ENCODE peak calls at places on chromosomes 1 and 21, in five cellular contexts. F is PC-3; K is ureter; R is heart right ventricle; I is activated CD4-positive, alpha-beta T cell treated with anti-CD3 and anti-CD28 coated beads, Interleukin-2, amount 50 U/mL, for 48 hours. Q is an unnamed sample.

GRCh38 chr1:192104852-192105251 is 53.4 kb upstream of the RGS18 start:
- DNase-seq in F (peak), K (no peak), R (no peak), I (no peak), Q (peak)

GRCh38 chr1:16048573-16049189 is 5.1 kb downstream of the CLCNKB start:
- DNase-seq in F (no peak), K (peak), R (peak), I (peak), Q (no peak)

GRCh38 chr1:205580140-205580922 is 51.5 kb downstream of the ELK4 start:
- DNase-seq in F (no peak), K (peak), R (no peak), I (no peak), Q (no peak)

GRCh38 chr1:206472454-206472853 is 2.2 kb downstream of the IKBKE start:
- DNase-seq in F (no peak), K (no peak), R (no peak), I (peak), Q (peak)

GRCh38 chr21:34223376-34223775 is 140.4 kb upstream of the KCNE2 start:
- DNase-seq in F (no peak), K (no peak), R (no peak), I (no peak), Q (no peak)

GRCh38 chr1:72936942-72937341 is 654.6 kb upstream of the NEGR1 start:
- DNase-seq in F (peak), K (no peak), R (no peak), I (no peak), Q (no peak)

GRCh38 chr1:15371610-15372539 is 37.8 kb upstream of the EFHD2 start:
- DNase-seq in F (no peak), K (no peak), R (peak), I (no peak), Q (no peak)

GRCh38 chr1:226082959-226083302 is 20.4 kb downstream of the H3-3A start:
- DNase-seq in F (peak), K (peak), R (peak), I (no peak), Q (peak)

GRCh38 chr1:209675567-209676154 is 449 bp downstream of the G0S2 start:
- DNase-seq in F (peak), K (peak), R (peak), I (no peak), Q (peak)

GRCh38 chr1:216555653-216556052 is 132.4 kb upstream of the USH2A start:
- DNase-seq in F (no peak), K (no peak), R (no peak), I (no peak), Q (no peak)

GRCh38 chr1:184635347-184636155 is 119.1 kb downstream of the EDEM3 start:
- DNase-seq in F (peak), K (no peak), R (no peak), I (no peak), Q (no peak)

Q was measured in AG08396.